ENCODE peak calls at places on chromosomes 13 and 19, in six cellular contexts. R, N, E, J, C and K are unnamed samples.

GRCh38 chr19:2424686-2425621 is 2.4 kb downstream of the TIMM13 start:
- DNase-seq in J (peak), N (no peak), E (no peak), C (no peak), R (peak), K (peak)

GRCh38 chr13:29745704-29746103 is 104.7 kb downstream of the UBL3 start:
- DNase-seq in J (no peak), N (no peak), R (no peak), C (no peak), E (no peak), K (no peak)

GRCh38 chr13:80341771-80342271 is 895 bp upstream of the SPRY2 start:
- DNase-seq in R (peak), J (peak), C (no peak), E (peak), N (peak), K (peak)

GRCh38 chr19:30649934-30650614 is 277.9 kb downstream of the ZNF536 start:
- DNase-seq in C (peak), R (no peak), N (no peak), E (peak), J (peak), K (peak)

GRCh38 chr19:17757125-17757524 is 5.8 kb downstream of the FCHO1 start:
- DNase-seq in R (no peak), E (no peak), N (peak), J (peak), C (no peak), K (no peak)

GRCh38 chr19:29548483-29549085 is 22.8 kb downstream of the VSTM2B start:
- DNase-seq in J (no peak), R (no peak), C (no peak), E (no peak), N (no peak), K (no peak)

GRCh38 chr13:70027551-70027950 is 80.1 kb upstream of the ATXN8OS start:
- DNase-seq in N (no peak), E (no peak), J (no peak), C (no peak), R (no peak), K (no peak)

GRCh38 chr13:20773194-20774080 is at the start of gene EEF1AKMT1:
- DNase-seq in J (peak), E (peak), C (peak), N (peak), R (peak), K (peak)

GRCh38 chr19:30662211-30662861 is 290.2 kb downstream of the ZNF536 start:
- DNase-seq in N (no peak), J (no peak), R (no peak), E (no peak), C (no peak), K (no peak)

GRCh38 chr13:91158015-91158390 is 189.5 kb upstream of the MIR17HG start:
- DNase-seq in J (peak), N (no peak), C (no peak), R (no peak), E (no peak), K (no peak)
- TF ChIP-seq CTCF in J (no peak), N (no peak), C (no peak), R (no peak), E (no peak), K (no peak)

DNA sequence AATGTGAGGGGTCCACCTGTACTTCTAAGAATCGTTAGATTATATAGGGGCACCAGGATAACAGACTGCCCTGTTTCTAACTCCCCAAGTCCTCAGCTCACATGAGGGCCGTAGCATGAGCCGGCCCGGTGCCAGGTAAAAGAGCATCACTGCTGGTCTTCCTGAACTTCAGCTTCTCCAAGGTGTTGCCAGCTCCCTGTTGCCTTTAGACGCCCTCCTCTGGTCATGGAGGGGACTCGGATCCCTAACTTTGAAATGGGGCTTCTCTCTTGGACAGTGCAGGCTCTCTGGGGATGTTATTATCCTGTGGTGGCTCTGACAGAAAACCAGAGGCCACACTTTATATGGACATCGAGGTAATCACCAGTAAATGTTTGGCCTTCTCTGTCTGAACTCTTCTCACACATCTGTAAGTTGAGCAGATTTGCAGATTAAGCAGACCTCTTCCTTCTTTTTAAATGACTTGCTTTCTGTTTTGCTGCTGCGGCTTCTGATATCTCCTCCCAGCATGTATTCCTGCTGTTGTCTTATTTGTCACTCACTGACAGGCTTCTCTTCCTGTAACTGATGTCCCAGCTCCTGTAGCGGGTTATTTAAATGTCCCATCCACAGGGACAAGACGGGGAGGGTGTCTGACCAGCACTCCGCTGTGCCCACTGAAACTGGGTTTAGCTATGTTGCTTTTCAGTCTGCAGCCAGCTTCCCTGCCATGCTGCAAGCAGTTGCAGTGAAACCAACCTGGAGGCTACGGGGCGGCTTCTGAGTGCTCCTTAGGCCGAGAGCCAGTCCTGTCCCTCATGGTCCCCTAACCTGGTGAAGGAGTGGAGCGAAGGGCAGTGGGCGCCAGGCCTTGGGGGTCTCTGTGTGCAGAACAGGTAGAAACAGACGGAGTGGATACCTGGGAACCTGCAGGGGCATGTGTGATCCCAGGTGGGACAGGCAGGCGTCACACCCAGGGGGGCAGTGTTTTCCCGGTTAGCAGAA is 39.2 kb downstream of the TSSK6 start:
- DNase-seq in E (no peak), N (no peak), R (peak), C (peak), J (peak), K (no peak)
- TF ChIP-seq CTCF in E (no peak), N (peak), R (peak), C (peak), J (peak), K (no peak)

GRCh38 chr19:23758187-23759074 is at the start of gene ZNF681:
- DNase-seq in J (peak), N (peak), C (peak), E (peak), R (peak), K (peak)
- TF ChIP-seq CTCF in J (no peak), N (peak), C (peak), E (peak), R (no peak), K (no peak)

GRCh38 chr13:110138009-110138699 is 168.8 kb downstream of the COL4A1 start:
- DNase-seq in C (peak), E (peak), R (peak), J (peak), N (peak), K (peak)
- TF ChIP-seq CTCF in C (no peak), E (no peak), R (no peak), J (peak), N (peak), K (no peak)

GRCh38 chr13:97810152-97810551 is 143.3 kb upstream of the IPO5 start:
- DNase-seq in E (no peak), N (no peak), R (no peak), C (no peak), J (peak), K (peak)
- TF ChIP-seq CTCF in E (no peak), N (no peak), R (peak), C (peak), J (peak), K (peak)

GRCh38 chr19:10896851-10897526 is 25.6 kb downstream of the CARM1 start:
- DNase-seq in R (no peak), E (no peak), C (peak), N (no peak), J (no peak), K (peak)

GRCh38 chr19:10894911-10895213 is 23.5 kb downstream of the CARM1 start:
- DNase-seq in R (no peak), J (no peak), N (no peak), E (no peak), C (no peak), K (no peak)

GRCh38 chr19:10898633-10899032 is 27.3 kb downstream of the CARM1 start:
- DNase-seq in C (no peak), N (no peak), R (no peak), E (no peak), J (no peak), K (no peak)

GRCh38 chr19:10895363-10895762 is 24.0 kb downstream of the CARM1 start:
- DNase-seq in R (no peak), E (no peak), J (no peak), C (no peak), N (no peak), K (no peak)

DNA sequence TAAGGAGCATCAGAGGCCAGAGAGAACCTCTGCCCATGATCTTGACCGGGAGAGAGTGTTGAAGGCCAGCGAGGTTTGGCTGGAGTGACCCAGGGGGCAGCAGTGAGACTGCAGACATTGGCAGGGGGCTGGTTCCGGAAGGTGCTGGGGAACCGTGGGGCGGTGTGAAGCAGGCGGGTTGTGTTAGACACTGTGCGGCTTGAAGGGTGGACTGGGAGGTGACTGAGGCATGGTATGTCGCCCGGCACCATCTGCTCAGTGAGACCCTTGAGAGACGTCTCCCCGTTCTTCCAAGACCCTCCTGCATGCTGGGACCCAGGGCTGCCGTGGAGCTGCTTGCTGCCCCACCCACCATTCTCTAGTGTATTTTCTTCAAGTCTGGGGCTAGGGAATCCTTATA is 24.6 kb downstream of the CARM1 start:
- DNase-seq in N (no peak), E (no peak), J (no peak), R (no peak), C (no peak), K (no peak)
- TF ChIP-seq CTCF in N (no peak), E (no peak), J (no peak), R (peak), C (peak), K (peak)

DNA sequence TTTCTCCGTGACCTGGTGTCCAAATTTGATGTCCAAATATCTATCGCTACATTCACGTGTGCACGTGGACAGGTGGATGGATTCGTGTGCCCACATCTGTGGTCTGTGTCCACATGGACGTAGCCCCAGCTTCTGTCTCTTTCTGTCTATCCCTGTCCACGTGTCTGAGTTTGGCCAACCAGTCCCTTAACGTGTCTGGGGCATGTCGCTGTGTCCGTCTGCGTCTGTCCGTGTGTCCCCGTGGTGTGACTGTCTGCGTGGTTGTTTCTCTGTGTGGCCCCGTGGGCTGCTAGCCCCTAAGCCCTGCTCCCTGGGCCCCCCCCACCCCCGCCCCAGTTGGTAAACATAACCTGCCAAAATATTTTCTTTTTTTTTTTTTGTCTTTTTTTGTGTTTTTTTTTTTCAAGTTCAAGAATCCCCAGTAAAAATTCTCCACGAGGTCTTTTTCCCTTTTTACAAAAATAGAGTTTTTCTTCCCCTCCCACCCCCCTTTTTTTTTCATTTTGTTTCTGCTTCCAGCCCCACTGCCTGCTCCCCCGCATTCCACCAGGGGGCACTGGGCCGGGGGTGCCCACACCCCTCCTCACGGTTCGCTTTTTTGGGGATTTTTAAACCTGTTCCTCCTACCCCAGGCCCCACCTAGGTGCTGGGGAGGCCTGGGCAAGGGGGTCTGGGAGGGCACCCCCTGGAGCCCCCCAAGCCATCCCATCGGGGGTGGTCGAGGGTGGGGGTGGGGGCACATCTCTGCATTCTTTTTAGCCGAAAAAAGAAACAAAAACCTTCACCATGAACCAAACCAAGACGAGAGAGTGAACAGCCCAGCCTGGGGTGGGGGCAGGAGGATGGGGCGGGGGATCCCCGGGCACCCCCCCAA is 18.3 kb downstream of the PRKCSH start:
- DNase-seq in C (peak), J (no peak), N (no peak), R (no peak), E (peak), K (no peak)
- TF ChIP-seq CTCF in C (peak), J (peak), N (no peak), R (peak), E (no peak), K (peak)

GRCh38 chr13:110347088-110347487 is 40.0 kb downstream of the COL4A2 start:
- DNase-seq in J (no peak), E (no peak), R (no peak), C (no peak), N (no peak), K (no peak)

GRCh38 chr13:110344320-110344719 is 37.2 kb downstream of the COL4A2 start:
- DNase-seq in R (no peak), E (no peak), C (no peak), J (no peak), N (no peak), K (no peak)

GRCh38 chr13:110345266-110345665 is 38.2 kb downstream of the COL4A2 start:
- DNase-seq in E (no peak), R (no peak), J (no peak), C (no peak), N (no peak), K (no peak)

GRCh38 chr13:110346661-110347067 is 39.6 kb downstream of the COL4A2 start:
- DNase-seq in C (no peak), E (no peak), N (peak), R (no peak), J (no peak), K (no peak)

DNA sequence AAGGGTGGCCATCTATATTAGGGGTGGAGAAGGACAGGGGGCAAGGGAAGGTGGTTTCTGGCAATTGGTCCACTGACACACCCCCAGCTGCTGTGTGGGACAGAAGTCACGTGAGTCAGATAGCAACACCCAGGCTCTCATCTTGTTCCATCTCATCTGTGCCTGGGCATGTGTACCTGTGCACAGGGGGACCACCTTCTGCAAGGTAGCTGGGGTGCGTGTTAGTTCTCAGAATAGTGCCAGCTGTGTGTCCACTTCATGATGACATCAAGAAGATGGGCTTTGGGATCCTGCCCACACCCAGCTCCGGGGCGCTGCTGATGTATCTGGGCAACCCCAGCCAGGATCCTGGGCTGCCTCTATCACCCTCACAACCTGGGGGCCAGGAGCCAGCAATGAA is 38.6 kb downstream of the COL4A2 start:
- DNase-seq in J (no peak), R (no peak), N (no peak), C (no peak), E (no peak), K (no peak)
- TF ChIP-seq CTCF in J (no peak), R (no peak), N (no peak), C (no peak), E (no peak), K (no peak)